ENCODE peak calls at places on chromosomes 16 and 17, in seven cellular contexts. J, U, R, D, V, L and O are unnamed samples.
A peak's percentile ranks its signal among the peaks of the same experiment; 100 is the strongest.

GRCh38 chr17:55726440-55726839 is 3.8 kb upstream of the TMEM100 start:
- DNase-seq in J (peak; percentile 58), U (peak; percentile 93), R (peak; percentile 61), D (no peak), V (peak; percentile 25), L (peak; percentile 30), O (no peak)

GRCh38 chr16:86396918-86397317 is 113.4 kb upstream of the FOXF1 start:
- DNase-seq in J (no peak), U (peak; percentile 95), R (no peak), D (no peak), V (no peak), L (peak; percentile 20), O (no peak)

GRCh38 chr16:59067207-59067606 is 333.1 kb upstream of the GOT2 start:
- DNase-seq in J (no peak), U (peak; percentile 21), R (no peak), D (peak; percentile 85), V (no peak), L (no peak), O (no peak)

GRCh38 chr16:56263711-56264608 is 72.7 kb downstream of the GNAO1 start:
- DNase-seq in J (peak; percentile 48), U (no peak), R (no peak), D (no peak), V (no peak), L (no peak), O (no peak)

GRCh38 chr17:58176200-58176599 is 9.4 kb downstream of the OR4D2 start:
- DNase-seq in J (no peak), U (peak; percentile 10), R (no peak), D (no peak), V (no peak), L (no peak), O (no peak)

GRCh38 chr17:43330876-43331639 is 67.7 kb upstream of the ARL4D start:
- DNase-seq in J (no peak), U (no peak), R (no peak), D (peak; percentile 51), V (no peak), L (no peak), O (no peak)

GRCh38 chr16:27177031-27177774 is 26.1 kb upstream of the KDM8 start:
- DNase-seq in J (no peak), U (peak; percentile 88), R (no peak), D (no peak), V (no peak), L (no peak), O (no peak)

GRCh38 chr17:81027038-81027437 is 7.9 kb upstream of the BAIAP2 start:
- DNase-seq in J (no peak), U (no peak), R (no peak), D (no peak), V (no peak), L (no peak), O (no peak)

GRCh38 chr16:22736791-22737190 is 77.2 kb upstream of the HS3ST2 start:
- DNase-seq in J (no peak), U (no peak), R (no peak), D (no peak), V (no peak), L (no peak), O (no peak)

GRCh38 chr17:81042606-81043005 is 7.7 kb downstream of the BAIAP2 start:
- DNase-seq in J (no peak), U (no peak), R (no peak), D (no peak), V (no peak), L (no peak), O (no peak)

GRCh38 chr16:78133919-78134318 is 34.5 kb downstream of the WWOX start:
- DNase-seq in J (no peak), U (no peak), R (no peak), D (no peak), V (no peak), L (peak; percentile 8), O (no peak)

GRCh38 chr17:47665655-47666054 is 15.9 kb downstream of the KPNB1 start:
- DNase-seq in J (no peak), U (no peak), R (no peak), D (no peak), V (no peak), L (no peak), O (no peak)

GRCh38 chr16:10368984-10369551 is 16.8 kb upstream of the ATF7IP2 start:
- DNase-seq in J (no peak), U (peak; percentile 26), R (no peak), D (peak; percentile 10), V (no peak), L (no peak), O (no peak)

GRCh38 chr17:53032861-53033271 is 789.9 kb upstream of the KIF2B start:
- DNase-seq in J (no peak), U (peak; percentile 12), R (peak; percentile 28), D (peak; percentile 34), V (no peak), L (no peak), O (no peak)

GRCh38 chr17:75712480-75712879 is 8.8 kb upstream of the ITGB4 start:
- DNase-seq in J (no peak), U (no peak), R (no peak), D (no peak), V (no peak), L (no peak), O (no peak)

GRCh38 chr16:52099382-52099781 is 447.6 kb downstream of the TOX3 start:
- DNase-seq in J (no peak), U (no peak), R (no peak), D (no peak), V (no peak), L (no peak), O (no peak)

GRCh38 chr16:25018972-25019617 is 3.9 kb upstream of the ARHGAP17 start:
- DNase-seq in J (no peak), U (no peak), R (no peak), D (peak; percentile 89), V (no peak), L (no peak), O (no peak)

GRCh38 chr16:8859913-8860881 is 8.6 kb downstream of the CARHSP1 start:
- DNase-seq in J (no peak), U (peak; percentile 42), R (peak; percentile 70), D (no peak), V (peak; percentile 55), L (no peak), O (no peak)

GRCh38 chr17:9240659-9241370 is 219.5 kb downstream of the NTN1 start:
- DNase-seq in J (peak; percentile 92), U (peak; percentile 42), R (peak; percentile 40), D (no peak), V (peak; percentile 77), L (peak; percentile 55), O (no peak)

GRCh38 chr17:43875476-43876147 is 28.6 kb downstream of the CD300LG start:
- DNase-seq in J (no peak), U (no peak), R (no peak), D (no peak), V (no peak), L (no peak), O (no peak)

GRCh38 chr16:17318200-17318599 is 152.6 kb downstream of the XYLT1 start:
- DNase-seq in J (no peak), U (peak; percentile 51), R (peak; percentile 59), D (no peak), V (no peak), L (peak; percentile 32), O (no peak)

GRCh38 chr17:32136856-32137255 is 5.4 kb upstream of the RHOT1 start:
- DNase-seq in J (no peak), U (no peak), R (peak; percentile 81), D (peak; percentile 19), V (no peak), L (no peak), O (no peak)

DNA sequence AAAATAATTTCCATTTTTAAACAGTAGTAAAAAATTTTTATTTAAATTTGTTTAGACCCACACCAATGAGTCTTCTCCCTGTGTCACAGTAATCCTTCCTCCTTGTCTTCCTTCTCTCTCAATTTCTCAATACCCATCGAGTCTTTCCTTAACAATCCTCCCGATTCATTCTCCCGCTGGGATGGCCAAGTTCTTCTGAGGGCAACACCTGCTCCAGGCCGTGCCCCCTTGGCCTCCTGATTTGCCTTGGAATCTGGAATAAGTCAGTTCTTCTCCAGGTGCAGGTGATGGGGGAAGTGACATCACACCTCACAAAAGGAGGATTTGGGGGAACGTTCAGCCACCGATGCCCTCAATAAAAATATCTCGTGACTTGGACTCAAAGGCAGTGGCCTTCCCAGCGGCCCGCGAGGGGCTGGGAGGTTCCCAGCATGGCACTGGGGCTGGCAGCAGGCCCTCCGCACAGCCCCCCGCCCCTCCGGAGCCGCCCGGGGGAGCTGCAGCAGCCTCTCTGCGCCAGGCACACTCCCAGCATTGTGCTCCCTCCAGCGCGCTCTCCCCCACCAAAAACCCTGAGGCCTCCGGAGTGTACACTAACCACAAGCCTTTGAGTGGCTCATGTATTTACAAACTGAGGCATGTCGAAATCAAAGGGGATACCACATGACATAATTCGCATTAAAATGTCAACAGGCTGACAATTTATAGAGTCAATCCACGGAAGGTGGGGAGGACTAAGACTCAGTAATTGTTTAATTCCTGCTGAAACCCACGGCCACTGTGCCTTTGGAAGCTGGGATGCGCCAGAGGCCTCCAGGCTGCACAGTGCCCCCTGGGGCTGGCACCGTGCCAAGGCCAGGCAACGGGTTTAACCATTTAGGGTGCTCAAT is 120.5 kb downstream of the ZFHX3 start:
- DNase-seq in J (no peak), U (peak; percentile 89), R (no peak), D (no peak), V (peak; percentile 59), L (peak; percentile 90), O (no peak)
- H3K4me1 ChIP-seq in J (peaks cover 45% of the 10 kb centered on the region), U (peaks cover 17% of the 10 kb centered on the region), R (peaks cover 23% of the 10 kb centered on the region), D (no peaks in the 10 kb centered on the region), V (peaks cover 4% of the 10 kb centered on the region), L (peaks cover 44% of the 10 kb centered on the region), O (no peaks in the 10 kb centered on the region)

GRCh38 chr17:79562806-79563141 is 48.1 kb downstream of the RBFOX3 start:
- DNase-seq in J (no peak), U (no peak), R (no peak), D (no peak), V (no peak), L (no peak), O (no peak)
- H3K27ac ChIP-seq in J (no peak overlapping the region), U (no peak overlapping the region), R (no peak overlapping the region), D (no peak overlapping the region), V (no peak overlapping the region), L (no peak overlapping the region), O (no peak overlapping the region)

DNA sequence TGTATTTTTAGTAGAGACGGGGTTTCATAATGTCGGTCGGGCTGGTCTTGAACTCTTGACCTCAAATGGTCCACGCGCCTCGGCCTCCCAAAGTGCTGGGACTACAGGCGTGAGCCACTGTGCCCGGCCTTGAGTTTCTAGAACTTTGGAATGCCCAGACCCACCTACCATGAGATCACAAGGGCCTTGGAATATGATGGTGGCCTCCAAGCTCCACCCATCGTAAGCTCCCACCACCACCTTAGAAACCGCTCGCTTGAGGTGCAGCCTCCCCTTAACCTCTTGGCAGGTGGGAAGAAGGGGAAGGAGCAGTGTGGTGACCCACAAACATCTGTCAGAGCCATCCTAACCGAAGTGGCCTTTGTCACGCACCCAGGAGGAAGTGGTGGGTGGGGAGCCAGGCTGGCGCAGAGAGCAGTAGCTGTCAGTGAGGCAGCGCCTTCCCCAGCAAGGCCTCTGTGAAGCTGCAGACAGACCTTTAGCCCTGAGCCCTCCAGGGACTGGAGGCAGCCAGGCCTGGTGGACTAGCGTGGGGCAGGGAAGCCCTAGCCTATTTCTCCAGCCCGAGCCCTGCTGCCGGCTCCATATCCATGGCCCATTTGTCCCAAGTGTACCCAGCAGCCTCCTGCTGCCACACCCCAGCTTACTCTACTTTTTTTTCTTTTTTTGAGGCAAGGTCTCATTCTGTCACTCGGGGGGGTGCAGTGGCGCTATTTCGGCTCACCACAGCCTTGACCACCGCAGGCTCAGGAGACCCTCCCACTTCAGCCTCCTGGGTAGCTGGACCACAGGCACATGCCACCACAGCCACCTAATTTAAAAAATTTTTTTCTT is 13.1 kb upstream of the SEPHS2 start:
- DNase-seq in J (peak; percentile 27), U (no peak), R (no peak), D (peak; percentile 84), V (no peak), L (no peak), O (peak; percentile 60)
- H3K4me3 ChIP-seq in J (no peak overlapping the region), U (no peak overlapping the region), R (no peak overlapping the region), D (peak overlapping the region; percentile 28), V (no peak overlapping the region), L (no peak overlapping the region), O (peak overlapping the region; percentile 44)

GRCh38 chr16:50153648-50154368 is 702 bp downstream of the TENT4B start:
- DNase-seq in J (peak; percentile 21), U (peak; percentile 6), R (no peak), D (no peak), V (no peak), L (peak; percentile 14), O (no peak)
- H3K4me1 ChIP-seq in J (peaks cover 47% of the 10 kb centered on the region), U (peaks cover 3% of the 10 kb centered on the region), R (peaks cover 15% of the 10 kb centered on the region), D (peaks cover 27% of the 10 kb centered on the region), V (peaks cover 8% of the 10 kb centered on the region), L (no peaks in the 10 kb centered on the region), O (peaks cover 57% of the 10 kb centered on the region)